ENCODE peak calls at places on chromosomes 6 and 20, in eight cellular contexts. S, B, D, F, H, L, O and A are unnamed samples.
A peak's percentile ranks its signal among the peaks of the same experiment; 100 is the strongest.

GRCh38 chr20:63863021-63863797 is 1.9 kb upstream of the TPD52L2 start:
- DNase-seq in S (peak; percentile 20), B (no peak), D (no peak), F (no peak), H (no peak), L (no peak), O (no peak), A (no peak)

GRCh38 chr20:32797160-32797468 is 22.6 kb upstream of the MAPRE1 start:
- DNase-seq in S (no peak), B (no peak), D (no peak), F (no peak), H (no peak), L (no peak), O (no peak), A (no peak)

GRCh38 chr6:15026832-15027231 is 219.0 kb upstream of the JARID2 start:
- DNase-seq in S (no peak), B (no peak), D (no peak), F (peak; percentile 46), H (no peak), L (no peak), O (no peak), A (no peak)

GRCh38 chr20:50412499-50412898 is 97.7 kb upstream of the PTPN1 start:
- DNase-seq in S (no peak), B (no peak), D (no peak), F (no peak), H (no peak), L (no peak), O (no peak), A (no peak)

GRCh38 chr6:100435299-100435698 is 29.4 kb downstream of the SIM1 start:
- DNase-seq in S (no peak), B (no peak), D (no peak), F (no peak), H (no peak), L (no peak), O (no peak), A (no peak)

GRCh38 chr6:99745651-99746050 is 139.0 kb downstream of the PRDM13 start:
- DNase-seq in S (no peak), B (no peak), D (no peak), F (no peak), H (no peak), L (no peak), O (no peak), A (no peak)

GRCh38 chr6:127459231-127459641 is at the start of gene KIAA0408:
- DNase-seq in S (peak; percentile 19), B (no peak), D (no peak), F (no peak), H (no peak), L (no peak), O (peak; percentile 56), A (no peak)

GRCh38 chr6:139060332-139060731 is 31.8 kb downstream of the ABRACL start:
- DNase-seq in S (no peak), B (no peak), D (peak; percentile 42), F (no peak), H (no peak), L (no peak), O (no peak), A (no peak)

GRCh38 chr6:64330694-64331309 is 695.2 kb downstream of the PHF3 start:
- DNase-seq in S (peak; percentile 4), B (no peak), D (peak; percentile 59), F (peak; percentile 25), H (no peak), L (no peak), O (peak; percentile 71), A (peak; percentile 47)

GRCh38 chr6:44635486-44635885 is 248.0 kb downstream of the CDC5L start:
- DNase-seq in S (no peak), B (no peak), D (no peak), F (no peak), H (no peak), L (no peak), O (no peak), A (no peak)

GRCh38 chr6:168130683-168131371 is 51.8 kb upstream of the FRMD1 start:
- DNase-seq in S (no peak), B (no peak), D (no peak), F (no peak), H (no peak), L (no peak), O (no peak), A (no peak)